ENCODE peak calls at places on chromosomes 16 and 17, in ten cellular contexts. W, C, M, I, K, V, T, N, R and S are unnamed samples.

GRCh38 chr17:57612202-57613071 is 132.7 kb downstream of the CCDC182 start:
- DNase-seq in W (no peak), C (no peak), M (no peak), I (no peak), K (no peak), V (no peak), T (no peak), N (no peak), R (no peak), S (no peak)

GRCh38 chr17:50221500-50222480 is 20.4 kb upstream of the COL1A1 start:
- DNase-seq in W (peak), C (peak), M (no peak), I (no peak), K (no peak), V (peak), T (peak), N (peak), R (peak), S (peak)

GRCh38 chr16:456891-457483 is 31.5 kb downstream of the RAB11FIP3 start:
- DNase-seq in W (no peak), C (peak), M (no peak), I (no peak), K (no peak), V (no peak), T (peak), N (peak), R (peak), S (no peak)

GRCh38 chr16:50210266-50211038 is 55.9 kb upstream of the ADCY7 start:
- DNase-seq in W (peak), C (peak), M (peak), I (peak), K (no peak), V (peak), T (peak), N (peak), R (peak), S (peak)

GRCh38 chr16:769201-769769 is 8.8 kb downstream of the MSLN start:
- DNase-seq in W (no peak), C (no peak), M (no peak), I (no peak), K (no peak), V (no peak), T (no peak), N (no peak), R (no peak), S (no peak)

GRCh38 chr17:38879878-38880727 is 10.2 kb downstream of the LASP1 start:
- DNase-seq in W (peak), C (peak), M (peak), I (peak), K (no peak), V (no peak), T (peak), N (peak), R (peak), S (no peak)

GRCh38 chr16:46826618-46827017 is 4.4 kb downstream of the C16orf87 start:
- DNase-seq in W (no peak), C (no peak), M (no peak), I (no peak), K (no peak), V (no peak), T (no peak), N (no peak), R (peak), S (no peak)

GRCh38 chr17:20073056-20073979 is 64.2 kb downstream of the SPECC1 start:
- DNase-seq in W (peak), C (peak), M (peak), I (peak), K (no peak), V (peak), T (peak), N (peak), R (peak), S (peak)

GRCh38 chr16:3587547-3588110 is 10.4 kb upstream of the NLRC3 start:
- DNase-seq in W (no peak), C (no peak), M (no peak), I (no peak), K (no peak), V (no peak), T (no peak), N (no peak), R (no peak), S (no peak)

GRCh38 chr17:31489295-31490018 is 98.0 kb downstream of the RAB11FIP4 start:
- DNase-seq in W (peak), C (no peak), M (peak), I (peak), K (no peak), V (no peak), T (no peak), N (no peak), R (no peak), S (peak)

GRCh38 chr17:67477687-67478086 is 100.6 kb downstream of the PITPNC1 start:
- DNase-seq in W (no peak), C (no peak), M (no peak), I (peak), K (no peak), V (no peak), T (peak), N (peak), R (no peak), S (no peak)

GRCh38 chr16:4025428-4025827 is 90.8 kb downstream of the ADCY9 start:
- DNase-seq in W (no peak), C (no peak), M (no peak), I (no peak), K (no peak), V (no peak), T (no peak), N (no peak), R (no peak), S (no peak)

GRCh38 chr17:72125226-72125651 is 4.4 kb downstream of the SOX9 start:
- DNase-seq in W (no peak), C (peak), M (peak), I (no peak), K (no peak), V (no peak), T (no peak), N (peak), R (no peak), S (no peak)

GRCh38 chr17:14211246-14211645 is 25.4 kb downstream of the CDRT15 start:
- DNase-seq in W (no peak), C (no peak), M (no peak), I (no peak), K (no peak), V (no peak), T (no peak), N (no peak), R (no peak), S (no peak)

GRCh38 chr16:17829826-17830225 is 359.1 kb upstream of the XYLT1 start:
- DNase-seq in W (no peak), C (no peak), M (no peak), I (no peak), K (no peak), V (no peak), T (no peak), N (no peak), R (no peak), S (no peak)

GRCh38 chr17:11925271-11926021 is 71.8 kb downstream of the ZNF18 start:
- DNase-seq in W (no peak), C (no peak), M (no peak), I (no peak), K (no peak), V (no peak), T (no peak), N (no peak), R (no peak), S (no peak)

GRCh38 chr17:49987290-49987585 is 7.8 kb downstream of the DLX3 start:
- DNase-seq in W (no peak), C (no peak), M (no peak), I (no peak), K (no peak), V (no peak), T (no peak), N (no peak), R (no peak), S (no peak)

GRCh38 chr17:59972778-59973177 is 8.2 kb upstream of the RNFT1 start:
- DNase-seq in W (no peak), C (peak), M (no peak), I (no peak), K (no peak), V (no peak), T (peak), N (peak), R (peak), S (no peak)

GRCh38 chr17:68383443-68384321 is 73.6 kb downstream of the WIPI1 start:
- DNase-seq in W (no peak), C (peak), M (no peak), I (no peak), K (no peak), V (no peak), T (peak), N (peak), R (peak), S (no peak)

GRCh38 chr16:25060920-25061319 is 45.8 kb upstream of the ARHGAP17 start:
- DNase-seq in W (no peak), C (peak), M (no peak), I (peak), K (no peak), V (no peak), T (no peak), N (no peak), R (peak), S (no peak)

GRCh38 chr16:56779956-56780355 is 50.0 kb downstream of the NUP93 start:
- DNase-seq in W (no peak), C (no peak), M (no peak), I (no peak), K (no peak), V (no peak), T (no peak), N (no peak), R (no peak), S (no peak)

GRCh38 chr17:31327534-31328526 is 6.4 kb upstream of the EVI2A start:
- DNase-seq in W (no peak), C (peak), M (no peak), I (no peak), K (no peak), V (no peak), T (peak), N (peak), R (peak), S (no peak)

GRCh38 chr16:86740817-86741799 is 162.8 kb downstream of the FOXL1 start:
- DNase-seq in W (no peak), C (peak), M (no peak), I (no peak), K (no peak), V (no peak), T (peak), N (peak), R (peak), S (no peak)

GRCh38 chr17:66675991-66676371 is 158.9 kb upstream of the CACNG5 start:
- DNase-seq in W (no peak), C (peak), M (no peak), I (no peak), K (no peak), V (peak), T (no peak), N (peak), R (peak), S (peak)

GRCh38 chr17:71331754-71332153 is 789.1 kb upstream of the SOX9 start:
- DNase-seq in W (no peak), C (no peak), M (no peak), I (no peak), K (no peak), V (no peak), T (no peak), N (no peak), R (no peak), S (no peak)

GRCh38 chr16:1105888-1106620 is 10.0 kb upstream of the C1QTNF8 start:
- DNase-seq in W (peak), C (peak), M (peak), I (peak), K (no peak), V (peak), T (peak), N (peak), R (peak), S (peak)

GRCh38 chr17:42531455-42532354 is 4.3 kb upstream of the NAGLU start:
- DNase-seq in W (no peak), C (peak), M (peak), I (peak), K (no peak), V (no peak), T (peak), N (no peak), R (no peak), S (peak)

GRCh38 chr16:745739-746138 is 4.9 kb upstream of the CIAO3 start:
- DNase-seq in W (no peak), C (no peak), M (no peak), I (no peak), K (no peak), V (no peak), T (no peak), N (no peak), R (no peak), S (peak)

GRCh38 chr16:50284131-50284911 is 18.0 kb downstream of the ADCY7 start:
- DNase-seq in W (no peak), C (no peak), M (peak), I (no peak), K (no peak), V (no peak), T (no peak), N (no peak), R (no peak), S (peak)

GRCh38 chr16:52548261-52549010 is 1.5 kb upstream of the TOX3 start:
- DNase-seq in W (no peak), C (no peak), M (no peak), I (no peak), K (no peak), V (no peak), T (no peak), N (no peak), R (no peak), S (no peak)

GRCh38 chr17:69854381-69854780 is 220.6 kb upstream of the KCNJ16 start:
- DNase-seq in W (no peak), C (no peak), M (no peak), I (no peak), K (no peak), V (no peak), T (no peak), N (no peak), R (peak), S (no peak)

DNA sequence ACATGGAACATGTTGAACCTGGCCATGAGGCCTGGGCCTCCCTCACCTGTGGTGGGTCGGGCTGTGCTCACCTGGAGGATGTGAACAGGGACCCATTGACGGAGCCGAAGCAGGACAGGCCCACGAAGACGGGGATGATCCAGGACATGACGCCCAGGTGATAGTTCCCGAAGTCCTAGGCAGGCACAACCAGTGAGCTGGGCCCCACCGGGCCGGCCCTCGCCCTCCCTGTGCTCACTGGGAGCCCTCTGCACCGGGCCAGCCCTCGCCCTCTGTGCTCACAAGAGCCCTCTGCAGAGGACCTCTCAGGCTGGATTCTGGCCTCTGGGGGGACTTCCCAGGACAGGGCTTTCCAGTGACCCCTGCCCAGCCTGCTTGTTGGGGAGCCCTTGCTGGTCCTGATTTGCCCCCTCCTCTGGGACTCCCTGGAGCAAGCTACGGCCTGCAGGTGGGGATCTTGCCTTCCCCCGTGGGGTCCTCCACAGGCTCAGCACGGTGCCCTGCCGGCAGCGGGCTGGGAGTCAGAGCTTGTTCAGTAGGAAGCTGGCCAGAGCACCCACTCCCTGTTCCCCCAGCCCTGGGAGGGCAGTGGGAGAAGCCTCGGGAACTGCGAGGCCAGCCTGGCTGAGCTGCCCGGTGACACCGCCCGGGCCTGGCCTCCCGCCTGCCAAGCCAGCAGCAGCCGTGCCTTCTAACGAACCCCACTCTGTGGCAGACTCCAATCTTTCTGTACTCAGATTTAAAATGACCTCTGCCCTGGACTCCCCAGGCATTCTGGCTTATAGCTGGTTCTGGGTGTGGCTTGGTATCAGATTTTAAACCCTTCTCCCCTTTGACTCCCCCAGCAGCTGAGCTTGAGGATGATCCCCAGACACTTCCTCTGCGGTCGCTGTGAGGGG is 30.4 kb downstream of the SLC7A5 start:
- DNase-seq in W (no peak), C (no peak), M (no peak), I (no peak), K (no peak), V (no peak), T (no peak), N (no peak), R (peak), S (no peak)
- H3K4me3 ChIP-seq in W (no peak), C (no peak), M (no peak), I (no peak), K (no peak), V (no peak), T (no peak), N (no peak), R (no peak), S (no peak)

GRCh38 chr16:30136971-30137601 is 14.1 kb upstream of the MAPK3 start:
- DNase-seq in W (no peak), C (no peak), M (no peak), I (no peak), K (no peak), V (no peak), T (no peak), N (no peak), R (no peak), S (no peak)
- H3K4me3 ChIP-seq in W (no peak), C (no peak), M (no peak), I (no peak), K (no peak), V (no peak), T (no peak), N (no peak), R (no peak), S (no peak)

DNA sequence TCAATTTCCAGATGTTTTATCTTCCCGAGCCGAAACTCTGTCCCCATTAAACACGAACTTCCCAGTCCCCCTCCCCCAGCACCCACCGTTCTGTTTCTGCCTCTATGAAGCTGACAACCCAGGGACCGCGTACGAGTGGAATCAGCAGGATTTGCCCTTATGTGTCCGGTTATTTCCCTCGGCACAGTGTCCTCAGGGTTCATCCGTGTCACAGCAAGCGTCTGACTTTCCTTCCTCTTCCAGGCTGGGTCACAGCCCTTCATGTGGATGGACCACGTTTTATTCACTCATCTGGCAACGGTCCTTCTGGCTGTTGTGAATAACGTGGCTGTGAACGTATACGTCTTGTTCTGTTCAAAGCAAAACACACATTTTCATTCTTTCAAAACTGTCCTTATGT is 31.3 kb downstream of the METRNL start:
- DNase-seq in W (no peak), C (peak), M (no peak), I (no peak), K (no peak), V (no peak), T (peak), N (no peak), R (peak), S (no peak)
- H3K4me3 ChIP-seq in W (no peak), C (peak), M (no peak), I (no peak), K (no peak), V (no peak), T (peak), N (no peak), R (peak), S (no peak)

GRCh38 chr16:55248058-55248457 is 75.9 kb upstream of the IRX6 start:
- DNase-seq in W (no peak), C (no peak), M (no peak), I (no peak), K (no peak), V (no peak), T (no peak), N (no peak), R (no peak), S (no peak)

GRCh38 chr16:55250641-55251550 is 73.1 kb upstream of the IRX6 start:
- DNase-seq in W (no peak), C (peak), M (no peak), I (no peak), K (no peak), V (peak), T (no peak), N (no peak), R (no peak), S (peak)

GRCh38 chr16:55249361-55249760 is 74.6 kb upstream of the IRX6 start:
- DNase-seq in W (no peak), C (no peak), M (no peak), I (no peak), K (no peak), V (no peak), T (no peak), N (no peak), R (no peak), S (no peak)

GRCh38 chr16:55248494-55248893 is 75.5 kb upstream of the IRX6 start:
- DNase-seq in W (no peak), C (no peak), M (peak), I (no peak), K (no peak), V (no peak), T (no peak), N (no peak), R (no peak), S (no peak)

DNA sequence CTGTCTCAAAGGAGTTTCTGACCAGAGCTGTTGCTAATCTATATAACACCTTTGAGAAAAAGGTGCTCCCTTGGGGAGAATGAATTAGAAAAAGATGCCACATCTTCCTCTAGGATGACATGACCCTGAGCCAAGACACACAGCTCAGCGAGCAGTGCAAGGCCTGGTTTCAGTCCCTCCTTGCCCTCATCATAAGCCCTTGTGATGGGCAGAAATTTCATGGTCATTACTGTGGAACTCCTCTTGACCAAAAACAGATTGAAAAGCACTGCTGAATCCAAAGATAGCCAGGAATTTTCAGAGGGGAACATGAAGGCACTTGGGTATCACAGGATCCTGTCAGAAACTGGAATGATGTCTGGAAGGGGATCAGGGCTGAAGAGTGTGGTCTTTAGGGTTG is 74.1 kb upstream of the IRX6 start:
- DNase-seq in W (no peak), C (no peak), M (no peak), I (no peak), K (no peak), V (no peak), T (no peak), N (no peak), R (no peak), S (no peak)
- H3K4me3 ChIP-seq in W (no peak), C (no peak), M (no peak), I (no peak), K (no peak), V (no peak), T (no peak), N (no peak), R (no peak), S (no peak)

DNA sequence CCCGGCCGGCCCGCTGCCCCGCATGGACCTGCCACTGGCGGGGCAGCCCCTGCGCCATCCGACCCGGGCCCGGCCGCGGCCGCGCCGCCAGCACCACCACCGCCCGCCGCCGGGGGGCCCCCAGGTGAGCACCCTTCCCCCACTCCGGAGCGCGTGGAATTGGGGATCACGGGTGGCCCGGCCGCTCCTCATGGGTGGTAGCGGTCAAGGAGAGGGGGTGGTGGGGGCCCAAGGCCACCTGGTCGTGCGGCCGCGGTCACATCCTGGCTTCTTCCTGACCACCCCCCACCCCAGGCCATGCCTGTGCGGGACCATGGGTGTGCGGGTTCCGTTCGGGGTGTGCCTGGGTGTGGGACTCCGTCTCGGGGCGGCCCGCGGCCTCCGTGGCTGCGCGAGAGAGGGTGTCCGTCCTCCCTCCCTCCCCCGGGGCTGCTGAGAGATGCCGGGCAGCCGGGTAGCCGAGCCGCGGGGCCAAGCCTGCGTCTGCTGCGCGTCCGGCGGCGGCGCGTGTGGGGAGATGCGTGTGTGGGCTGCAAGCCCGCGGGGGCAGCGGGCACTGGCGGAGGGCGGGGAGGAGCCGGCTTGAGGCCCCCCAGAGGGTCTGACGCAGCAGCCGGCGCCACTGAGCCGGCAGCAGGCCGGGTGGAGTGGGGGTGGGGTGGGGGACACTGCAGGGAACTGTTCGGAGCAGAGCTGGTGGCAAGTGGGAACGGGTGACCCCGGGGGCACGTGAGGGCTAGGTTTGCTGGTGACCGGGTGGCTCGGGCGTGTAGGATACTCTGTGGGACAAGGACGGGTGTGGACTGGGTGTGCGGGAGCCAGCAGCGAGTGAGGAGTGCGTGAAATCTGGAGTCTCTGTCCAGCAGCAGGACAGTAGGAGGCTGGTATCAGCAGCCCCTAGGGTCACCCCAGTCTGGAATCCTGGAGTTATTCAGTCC is 6.7 kb downstream of the ACD start:
- DNase-seq in W (no peak), C (no peak), M (no peak), I (no peak), K (no peak), V (no peak), T (no peak), N (no peak), R (no peak), S (no peak)
- H3K4me3 ChIP-seq in W (peak), C (peak), M (peak), I (no peak), K (peak), V (peak), T (peak), N (peak), R (peak), S (no peak)